ENCODE peak calls at places on chromosome 18, in seven cellular contexts. U is adrenal gland; S is endothelial cell of umbilical vein; N is cardiac muscle cell; F is colonic mucosa; J is effector memory CD4-positive, alpha-beta T cell; M is PC-3. L is an unnamed sample.
A peak's percentile ranks its signal among the peaks of the same experiment; 100 is the strongest.

GRCh38 chr18:10374615-10375295 is 79.7 kb upstream of the APCDD1 start:
- DNase-seq in J (no peak), U (no peak), F (no peak), S (no peak), N (no peak), M (no peak), L (no peak)

GRCh38 chr18:67104700-67105284 is 411.7 kb downstream of the DSEL start:
- DNase-seq in M (peak; percentile 80), J (no peak), N (peak; percentile 71), U (peak; percentile 68), S (peak; percentile 66), F (peak; percentile 43), L (no peak)

GRCh38 chr18:12318857-12319256 is 10.8 kb downstream of the TUBB6 start:
- DNase-seq in J (no peak), S (no peak), F (no peak), M (no peak), U (no peak), N (no peak), L (no peak)

GRCh38 chr18:23970161-23971153 is 44.1 kb upstream of the TTC39C start:
- DNase-seq in F (no peak), J (peak; percentile 62), U (no peak), N (no peak), S (no peak), M (no peak), L (no peak)

GRCh38 chr18:12291690-12292089 is 16.4 kb upstream of the TUBB6 start:
- DNase-seq in N (no peak), M (no peak), S (no peak), U (no peak), F (no peak), J (no peak), L (no peak)

GRCh38 chr18:21205695-21206094 is 36.3 kb upstream of the GREB1L start:
- DNase-seq in J (no peak), F (no peak), M (no peak), S (no peak), N (no peak), U (no peak), L (no peak)

GRCh38 chr18:8858888-8859511 is 153.6 kb downstream of the MTCL1 start:
- DNase-seq in F (no peak), S (no peak), U (no peak), J (no peak), N (peak; percentile 97), M (peak; percentile 90), L (no peak)

GRCh38 chr18:14939141-14939540 is 191.2 kb downstream of the ANKRD30B start:
- DNase-seq in S (no peak), U (no peak), J (no peak), F (no peak), M (no peak), N (no peak), L (no peak)

GRCh38 chr18:37452697-37453385 is 112.8 kb downstream of the CELF4 start:
- DNase-seq in M (no peak), S (no peak), J (no peak), U (peak; percentile 17), F (no peak), N (peak; percentile 85), L (peak; percentile 60)

GRCh38 chr18:67386028-67386427 is 130.5 kb downstream of the DSEL start:
- DNase-seq in U (peak; percentile 18), N (peak; percentile 6), S (peak; percentile 66), J (no peak), M (peak; percentile 47), F (no peak), L (no peak)

GRCh38 chr18:75635096-75635495 is 207.6 kb upstream of the SMIM21 start:
- DNase-seq in F (no peak), S (no peak), N (no peak), U (no peak), M (no peak), J (no peak), L (no peak)

GRCh38 chr18:63182861-63183260 is 136.7 kb downstream of the BCL2 start:
- DNase-seq in J (no peak), U (no peak), S (no peak), F (no peak), M (no peak), N (no peak), L (no peak)

GRCh38 chr18:49921278-49922037 is 108.1 kb upstream of the ACAA2 start:
- DNase-seq in S (no peak), J (no peak), N (no peak), U (no peak), F (no peak), M (no peak), L (no peak)

DNA sequence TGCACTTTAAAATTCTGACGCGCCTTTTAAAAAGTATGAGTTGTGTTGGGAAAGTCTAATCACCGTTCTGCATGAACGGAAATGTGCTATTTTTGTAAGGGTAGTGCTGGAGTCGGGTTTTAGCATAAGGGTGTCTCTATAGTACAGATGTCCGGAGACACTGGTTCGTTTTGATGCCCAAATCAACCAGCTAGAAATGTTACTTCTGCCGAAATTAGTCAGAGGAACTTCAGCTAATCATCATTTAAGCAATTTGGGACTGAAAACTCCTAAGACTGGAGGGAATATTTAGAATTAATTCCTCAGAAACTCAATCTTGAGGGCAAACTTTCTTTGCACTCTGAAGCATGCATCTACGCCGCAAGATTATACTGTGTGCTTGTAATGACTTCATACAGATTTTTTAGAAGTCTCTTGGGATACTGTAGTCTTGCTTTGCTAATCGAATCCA is 270.7 kb upstream of the TCF4 start:
- DNase-seq in J (no peak), N (peak; percentile 31), S (no peak), F (no peak), M (no peak), U (no peak), L (no peak)
- H3K4me1 ChIP-seq in J (no peaks in the 10 kb centered on the region), N (peaks cover 10% of the 10 kb centered on the region), S (peaks cover 10% of the 10 kb centered on the region), F (no peaks in the 10 kb centered on the region), M (peaks cover 37% of the 10 kb centered on the region), U (no peaks in the 10 kb centered on the region), L (peaks cover 3% of the 10 kb centered on the region)

GRCh38 chr18:55575949-55576348 is 12.0 kb downstream of the TCF4 start:
- DNase-seq in N (no peak), F (no peak), U (no peak), J (no peak), M (no peak), S (no peak), L (no peak)
- H3K4me1 ChIP-seq in N (no peaks in the 10 kb centered on the region), F (no peaks in the 10 kb centered on the region), U (no peaks in the 10 kb centered on the region), J (no peaks in the 10 kb centered on the region), M (no peaks in the 10 kb centered on the region), S (no peaks in the 10 kb centered on the region), L (no peaks in the 10 kb centered on the region)

DNA sequence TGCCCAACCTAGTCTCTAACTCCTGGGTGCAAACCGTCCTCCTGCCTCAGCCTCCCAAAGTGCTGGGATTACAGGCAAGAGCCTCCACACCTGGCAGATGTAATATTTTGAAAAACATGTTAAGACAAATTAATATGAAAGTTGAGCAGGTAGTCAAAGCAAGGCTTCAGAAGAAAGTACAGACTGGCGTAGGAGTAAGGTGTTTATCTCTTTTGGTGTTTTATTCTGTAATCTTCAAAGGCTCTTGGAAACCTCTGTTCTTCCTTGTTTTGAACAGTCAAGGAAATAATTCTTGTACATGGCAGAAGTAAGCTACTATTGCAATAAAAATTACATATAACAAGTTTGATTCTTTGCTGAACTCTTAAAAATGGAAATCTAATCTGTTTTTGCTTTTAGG is 5.3 kb downstream of the RNF138 start:
- DNase-seq in N (no peak), F (no peak), M (no peak), J (no peak), S (no peak), U (no peak), L (no peak)
- H3K4me1 ChIP-seq in N (peaks cover 26% of the 10 kb centered on the region), F (peaks cover 10% of the 10 kb centered on the region), M (no peaks in the 10 kb centered on the region), J (peaks cover 29% of the 10 kb centered on the region), S (peaks cover 8% of the 10 kb centered on the region), U (peaks cover 23% of the 10 kb centered on the region), L (peaks cover 4% of the 10 kb centered on the region)

DNA sequence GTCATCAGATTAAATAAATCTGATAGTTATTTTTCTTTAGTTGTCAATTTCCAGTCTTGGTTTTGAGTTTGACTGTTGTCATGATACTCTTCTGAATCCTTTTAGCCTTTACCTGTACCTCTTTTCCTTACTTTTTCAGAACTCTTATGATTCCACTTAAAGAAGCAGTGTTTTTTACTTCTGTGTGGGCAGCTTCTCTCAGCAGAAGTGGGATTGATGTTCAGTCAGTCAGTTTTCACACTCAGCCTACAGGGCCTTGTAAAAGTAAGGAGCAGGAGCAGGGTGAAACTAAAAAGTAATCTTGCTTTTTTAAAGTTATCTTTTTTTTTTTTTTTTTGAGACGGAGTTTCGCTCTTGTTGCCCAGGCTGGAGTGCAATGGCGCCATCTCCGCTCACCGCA is 75.1 kb downstream of the HAUS1 start:
- DNase-seq in F (no peak), S (no peak), U (no peak), M (no peak), J (no peak), N (no peak), L (no peak)
- H3K4me1 ChIP-seq in F (no peaks in the 10 kb centered on the region), S (peaks cover 11% of the 10 kb centered on the region), U (peaks cover 16% of the 10 kb centered on the region), M (peaks cover 3% of the 10 kb centered on the region), J (peaks cover 31% of the 10 kb centered on the region), N (peaks cover 24% of the 10 kb centered on the region), L (peaks cover 7% of the 10 kb centered on the region)

GRCh38 chr18:48843162-48843561 is 107.6 kb downstream of the SMAD7 start:
- DNase-seq in M (no peak), J (no peak), N (no peak), F (no peak), U (peak; percentile 6), S (no peak), L (no peak)
- H3K4me1 ChIP-seq in M (peaks cover 18% of the 10 kb centered on the region), J (peaks cover 62% of the 10 kb centered on the region), N (peaks cover 46% of the 10 kb centered on the region), F (peaks cover 4% of the 10 kb centered on the region), U (peaks cover 20% of the 10 kb centered on the region), S (peaks cover 67% of the 10 kb centered on the region), L (peaks cover 13% of the 10 kb centered on the region)

GRCh38 chr18:3595282-3596273 is 145.6 kb downstream of the TGIF1 start:
- DNase-seq in M (peak; percentile 92), S (peak; percentile 98), F (peak; percentile 72), N (peak; percentile 93), J (peak; percentile 23), U (peak; percentile 79), L (no peak)

GRCh38 chr18:3592864-3593263 is 142.9 kb downstream of the TGIF1 start:
- DNase-seq in U (no peak), N (no peak), M (no peak), F (no peak), S (no peak), J (no peak), L (no peak)

GRCh38 chr18:3594760-3595241 is 144.8 kb downstream of the TGIF1 start:
- DNase-seq in J (no peak), S (no peak), M (peak; percentile 35), N (peak; percentile 72), F (peak; percentile 66), U (peak; percentile 42), L (peak; percentile 27)

GRCh38 chr18:3593904-3594759 is 144.2 kb downstream of the TGIF1 start:
- DNase-seq in S (peak; percentile 98), M (peak; percentile 94), F (peak; percentile 94), J (peak; percentile 77), N (peak; percentile 99), U (peak; percentile 92), L (peak; percentile 88)

GRCh38 chr18:3593381-3593903 is 143.5 kb downstream of the TGIF1 start:
- DNase-seq in N (peak; percentile 81), U (peak; percentile 71), F (no peak), J (no peak), M (peak; percentile 57), S (no peak), L (no peak)
- H3K4me1 ChIP-seq in N (peaks cover 40% of the 10 kb centered on the region), U (peaks cover 45% of the 10 kb centered on the region), F (peaks cover 16% of the 10 kb centered on the region), J (peaks cover 38% of the 10 kb centered on the region), M (peaks cover 45% of the 10 kb centered on the region), S (peaks cover 48% of the 10 kb centered on the region), L (peaks cover 14% of the 10 kb centered on the region)